ENCODE peak calls at places on chromosomes 2 and 18, in seven cellular contexts. K is right cardiac atrium; L is stimulated activated naive B cell treated with anti-CD40 and anti-IgM and Interleukin-4, amounts not matched to agents 10 μg/mL and 1 μg/mL and 100 μg/mL, for 72 hours; M is ecto neural progenitor cell; B is glomerular endothelial cell; I is SHP77; D is HCEC 1CT. W is an unnamed sample.

GRCh38 chr18:59932401-59932800 is 32.6 kb downstream of the PMAIP1 start:
- DNase-seq in D (no peak), M (no peak), I (no peak), K (no peak), L (no peak), B (no peak), W (no peak)

GRCh38 chr18:23844991-23845680 is 155.9 kb downstream of the LAMA3 start:
- DNase-seq in B (no peak), I (no peak), L (no peak), M (no peak), K (no peak), D (no peak), W (no peak)

GRCh38 chr2:207771421-207771820 is 1.7 kb upstream of the FZD5 start:
- DNase-seq in K (no peak), L (no peak), I (no peak), B (no peak), M (no peak), D (no peak), W (no peak)

GRCh38 chr2:100615886-100616285 is 53.1 kb downstream of the PDCL3 start:
- DNase-seq in L (no peak), D (no peak), K (peak; percentile 61), M (peak; percentile 32), I (no peak), B (no peak), W (no peak)

GRCh38 chr2:102850888-102851287 is 89.1 kb downstream of the TMEM182 start:
- DNase-seq in D (no peak), B (no peak), M (no peak), I (no peak), L (no peak), K (no peak), W (no peak)

GRCh38 chr2:24721470-24721869 is 71.7 kb downstream of the PTRHD1 start:
- DNase-seq in M (no peak), I (peak; percentile 85), D (peak; percentile 83), L (peak; percentile 9), K (peak; percentile 87), B (no peak), W (no peak)

GRCh38 chr2:234964631-234965461 is 13.0 kb downstream of the SH3BP4 start:
- DNase-seq in K (no peak), B (no peak), D (no peak), I (no peak), L (no peak), M (no peak), W (no peak)

GRCh38 chr2:219252570-219252899 is 508 bp upstream of the TUBA4B start:
- DNase-seq in D (no peak), I (no peak), B (no peak), K (no peak), M (no peak), L (no peak), W (no peak)

GRCh38 chr2:205903549-205904129 is 182.3 kb downstream of the INO80D start:
- DNase-seq in D (peak; percentile 17), B (peak; percentile 16), L (no peak), K (no peak), M (peak; percentile 51), I (peak; percentile 63), W (peak; percentile 16)

GRCh38 chr2:69643602-69644505 is at the start of gene AAK1:
- DNase-seq in L (peak; percentile 79), K (peak; percentile 97), B (no peak), D (peak; percentile 88), I (peak; percentile 74), M (peak; percentile 93), W (peak; percentile 85)

GRCh38 chr18:7205346-7205745 is 25.5 kb upstream of the LRRC30 start:
- DNase-seq in D (no peak), L (no peak), B (no peak), K (no peak), I (no peak), M (no peak), W (no peak)

GRCh38 chr2:240601831-240602160 is 15.3 kb downstream of the CAPN10 start:
- DNase-seq in I (no peak), M (no peak), D (no peak), K (no peak), B (no peak), L (no peak), W (no peak)

GRCh38 chr2:197477764-197478163 is 21.9 kb downstream of the HSPD1 start:
- DNase-seq in B (no peak), L (no peak), D (no peak), I (no peak), K (no peak), M (no peak), W (no peak)

GRCh38 chr2:13822365-13822764 is 810.2 kb upstream of the LRATD1 start:
- DNase-seq in K (no peak), L (no peak), D (no peak), M (no peak), I (no peak), B (no peak), W (no peak)

GRCh38 chr2:64727013-64727767 is 73.5 kb upstream of the SERTAD2 start:
- DNase-seq in D (no peak), L (no peak), B (no peak), K (no peak), M (no peak), I (no peak), W (no peak)

GRCh38 chr18:21391074-21391673 is 149.1 kb downstream of the GREB1L start:
- DNase-seq in D (peak; percentile 70), I (no peak), B (no peak), M (no peak), L (no peak), K (no peak), W (no peak)

GRCh38 chr2:69138247-69138754 is 125.3 kb downstream of the ANTXR1 start:
- DNase-seq in B (no peak), K (no peak), M (no peak), I (no peak), L (no peak), D (peak; percentile 84), W (no peak)

GRCh38 chr2:110789706-110790105 is 57.3 kb downstream of the ACOXL start:
- DNase-seq in B (no peak), M (no peak), I (no peak), L (no peak), D (no peak), K (no peak), W (no peak)

GRCh38 chr2:191030521-191031154 is 16.7 kb upstream of the STAT1 start:
- DNase-seq in I (peak; percentile 43), K (no peak), D (peak; percentile 41), M (no peak), L (no peak), B (no peak), W (no peak)

GRCh38 chr2:62430146-62430545 is 75.8 kb downstream of the TMEM17 start:
- DNase-seq in K (no peak), D (no peak), M (no peak), I (no peak), L (no peak), B (no peak), W (no peak)

GRCh38 chr18:55588001-55588875 is at the start of gene TCF4:
- DNase-seq in K (peak; percentile 85), B (no peak), L (peak; percentile 12), I (peak; percentile 63), M (peak; percentile 85), D (peak; percentile 72), W (peak; percentile 22)

GRCh38 chr18:45652303-45652702 is 37.0 kb downstream of the SLC14A2 start:
- DNase-seq in I (no peak), L (no peak), D (no peak), K (no peak), B (no peak), M (no peak), W (no peak)

GRCh38 chr2:23376972-23377371 is 8.0 kb upstream of the KLHL29 start:
- DNase-seq in K (no peak), L (no peak), M (no peak), D (no peak), B (no peak), I (no peak), W (no peak)

GRCh38 chr18:22606563-22607283 is 189.0 kb upstream of the CTAGE1 start:
- DNase-seq in K (peak; percentile 57), D (no peak), L (no peak), B (no peak), I (no peak), M (no peak), W (no peak)

GRCh38 chr18:59605633-59606192 is 91.5 kb downstream of the CCBE1 start:
- DNase-seq in B (no peak), I (no peak), D (peak; percentile 44), L (no peak), M (no peak), K (no peak), W (no peak)

GRCh38 chr2:58291726-58292430 is 50.8 kb upstream of the FANCL start:
- DNase-seq in I (peak; percentile 86), B (no peak), M (no peak), D (no peak), K (no peak), L (no peak), W (no peak)

GRCh38 chr2:46098606-46099005 is 198.6 kb upstream of the EPAS1 start:
- DNase-seq in I (no peak), M (no peak), K (no peak), D (peak; percentile 81), B (no peak), L (no peak), W (no peak)

GRCh38 chr2:150162241-150162942 is 325.1 kb downstream of the RND3 start:
- DNase-seq in K (no peak), B (no peak), M (no peak), L (no peak), I (no peak), D (no peak), W (no peak)

GRCh38 chr2:55885129-55885943 is 38.2 kb downstream of the EFEMP1 start:
- DNase-seq in K (peak; percentile 55), M (no peak), L (no peak), I (no peak), D (peak; percentile 94), B (peak; percentile 60), W (no peak)

W was measured in NCI-H510A.